ENCODE peak calls at places on chromosomes 12 and 14, in four cellular contexts. O is stimulated activated CD4-positive, alpha-beta T cell treated with anti-CD3 and anti-CD28 coated beads, Interleukin-4, amount 100 ng/mL, for 1 hour; U is HuH-7.5; Y is esophagus squamous epithelium. P is an unnamed sample.

GRCh38 chr12:27434673-27435565 is 11.6 kb upstream of the SMCO2 start:
- DNase-seq in Y (no peak), U (no peak), O (no peak), P (peak; percentile 22)

GRCh38 chr12:66232258-66232657 is 43.2 kb downstream of the IRAK3 start:
- DNase-seq in Y (no peak), O (no peak), U (no peak), P (no peak)

GRCh38 chr12:30866256-30866655 is 60.3 kb upstream of the TSPAN11 start:
- DNase-seq in U (no peak), Y (no peak), O (no peak), P (no peak)

GRCh38 chr14:77988966-77989365 is 181.2 kb upstream of the NRXN3 start:
- DNase-seq in Y (no peak), U (no peak), O (no peak), P (no peak)

GRCh38 chr14:97332591-97332984 is 535.4 kb downstream of the VRK1 start:
- DNase-seq in O (no peak), U (no peak), Y (no peak), P (no peak)

GRCh38 chr12:109476807-109477184 is 304 bp downstream of the KCTD10 start:
- DNase-seq in U (no peak), O (no peak), Y (no peak), P (no peak)

GRCh38 chr14:75989134-75989533 is 3.6 kb downstream of the IFT43 start:
- DNase-seq in O (no peak), U (no peak), Y (no peak), P (no peak)

GRCh38 chr12:39912211-39912980 is 193.5 kb downstream of the SLC2A13 start:
- DNase-seq in O (no peak), Y (no peak), U (no peak), P (no peak)

GRCh38 chr12:93682846-93683261 is 5.7 kb downstream of the CRADD start:
- DNase-seq in Y (no peak), U (no peak), O (no peak), P (no peak)

GRCh38 chr12:127381043-127381668 is 885.8 kb upstream of the TMEM132C start:
- DNase-seq in O (peak; percentile 40), Y (no peak), U (peak; percentile 55), P (no peak)

GRCh38 chr12:118035194-118036041 is 18.9 kb downstream of the RFC5 start:
- DNase-seq in Y (no peak), U (no peak), O (peak; percentile 9), P (no peak)

GRCh38 chr12:112969547-112970306 is 8.6 kb upstream of the OAS2 start:
- DNase-seq in O (no peak), U (no peak), Y (no peak), P (no peak)

P was measured in T-cell.